ENCODE peak calls at places on chromosomes 7 and 10, in six cellular contexts. I is aorta, N is cardiac muscle cell, P is heart left ventricle, D is psoas muscle, X is GM23248. Q is an unnamed sample. For H3K4me1, the result is how much of the 10 kb centered on the place peaks cover.

GRCh38 chr10:110852255-110852896 is 19.4 kb upstream of the PDCD4 start:
- DNase-seq in P (peak), D (no peak), X (peak), I (no peak), N (no peak), Q (peak)

GRCh38 chr10:90857635-90858488 is at the start of gene HTR7:
- DNase-seq in I (peak), N (peak), P (peak), X (peak), D (peak), Q (peak)

GRCh38 chr7:90320801-90321494 is at the start of gene FAM237B:
- DNase-seq in I (no peak), N (peak), D (no peak), P (no peak), X (peak), Q (no peak)

GRCh38 chr10:1049425-1049958 is 573 bp upstream of the IDI1 start:
- DNase-seq in I (no peak), X (no peak), P (no peak), N (no peak), D (no peak), Q (no peak)

GRCh38 chr10:6581750-6582697 is 1.9 kb upstream of the PRKCQ start:
- DNase-seq in D (no peak), I (no peak), P (no peak), X (no peak), N (no peak), Q (no peak)

GRCh38 chr10:29946953-29947700 is 112.3 kb downstream of the JCAD start:
- DNase-seq in D (peak), X (peak), P (peak), I (peak), N (no peak), Q (no peak)

GRCh38 chr7:42219447-42219846 is 17.6 kb downstream of the GLI3 start:
- DNase-seq in I (no peak), P (no peak), X (peak), N (no peak), D (no peak), Q (no peak)

GRCh38 chr10:8817303-8817702 is 762.8 kb downstream of the GATA3 start:
- DNase-seq in N (no peak), I (no peak), D (no peak), X (no peak), P (no peak), Q (no peak)

GRCh38 chr10:52939894-52940293 is 167.3 kb upstream of the MBL2 start:
- DNase-seq in P (no peak), D (no peak), I (no peak), N (no peak), X (no peak), Q (no peak)

GRCh38 chr10:70695241-70696030 is 23.1 kb downstream of the ADAMTS14 start:
- DNase-seq in I (no peak), D (no peak), X (peak), P (no peak), N (no peak), Q (no peak)

GRCh38 chr10:116708386-116708785 is 34.0 kb downstream of the HSPA12A start:
- DNase-seq in X (peak), P (no peak), N (no peak), D (no peak), I (no peak), Q (no peak)

GRCh38 chr10:126075009-126075408 is 178.6 kb downstream of the FANK1 start:
- DNase-seq in N (no peak), X (no peak), I (no peak), D (no peak), P (no peak), Q (no peak)
- H3K27ac ChIP-seq in N (no peak), X (no peak), I (no peak), D (no peak), P (no peak), Q (no peak)

GRCh38 chr7:30406664-30407425 is 71.7 kb downstream of the NOD1 start:
- DNase-seq in P (no peak), I (no peak), N (peak), D (peak), X (peak), Q (no peak)

GRCh38 chr7:30411897-30412296 is 66.7 kb downstream of the NOD1 start:
- DNase-seq in X (no peak), I (no peak), P (no peak), D (no peak), N (no peak), Q (no peak)

GRCh38 chr7:30412810-30413504 is 65.6 kb downstream of the NOD1 start:
- DNase-seq in I (no peak), N (peak), X (peak), P (peak), D (no peak), Q (no peak)

GRCh38 chr7:30413864-30414263 is 64.7 kb downstream of the NOD1 start:
- DNase-seq in X (no peak), N (no peak), I (no peak), P (no peak), D (no peak), Q (no peak)

GRCh38 chr7:30411173-30411572 is 67.4 kb downstream of the NOD1 start:
- DNase-seq in X (no peak), N (no peak), P (no peak), I (no peak), D (no peak), Q (no peak)
- H3K4me1 ChIP-seq in X (under half), N (under half), P (under half), I (under half), D (under half), Q (under half)

GRCh38 chr10:103718247-103718620 is 137.1 kb downstream of the SH3PXD2A start:
- DNase-seq in D (no peak), P (no peak), I (no peak), N (no peak), X (no peak), Q (no peak)

GRCh38 chr10:103720964-103721335 is 134.4 kb downstream of the SH3PXD2A start:
- DNase-seq in I (no peak), D (no peak), P (no peak), N (no peak), X (no peak), Q (no peak)

GRCh38 chr10:103722632-103723031 is 132.7 kb downstream of the SH3PXD2A start:
- DNase-seq in N (no peak), I (no peak), X (no peak), P (no peak), D (no peak), Q (no peak)

GRCh38 chr10:103719036-103719435 is 136.3 kb downstream of the SH3PXD2A start:
- DNase-seq in X (no peak), P (no peak), I (no peak), N (no peak), D (no peak), Q (no peak)

GRCh38 chr10:103720328-103720963 is 134.9 kb downstream of the SH3PXD2A start:
- DNase-seq in X (no peak), P (no peak), D (peak), N (peak), I (no peak), Q (no peak)
- H3K27ac ChIP-seq in X (no peak), P (no peak), D (no peak), N (peak), I (no peak), Q (no peak)

DNA sequence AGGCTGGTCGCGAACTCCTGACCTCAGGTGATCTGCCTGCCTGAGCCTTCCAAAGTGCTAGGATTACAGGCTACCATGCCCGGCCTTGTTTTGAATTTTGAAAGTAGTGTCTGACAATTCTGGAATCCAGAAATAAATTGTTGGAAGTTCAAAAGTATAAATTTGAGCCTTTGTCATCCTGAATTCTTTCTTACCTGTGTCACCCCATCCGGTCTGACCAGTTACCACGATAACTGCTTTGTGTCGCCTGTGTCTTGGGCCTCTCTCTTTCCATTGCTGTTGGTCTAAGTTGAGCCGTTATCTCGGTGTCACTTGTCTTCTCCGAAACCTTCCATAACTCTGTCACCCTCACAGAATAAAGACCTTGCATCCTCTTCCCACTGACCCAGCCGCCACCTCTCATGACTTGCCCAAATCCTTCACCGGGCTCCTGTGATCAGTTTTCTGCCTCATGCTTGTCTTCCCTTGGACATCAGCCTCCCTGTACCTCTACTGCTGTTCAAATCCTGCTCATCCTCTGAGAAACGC is 18.6 kb downstream of the CUL1 start:
- DNase-seq in I (no peak), X (no peak), N (no peak), D (no peak), P (no peak), Q (no peak)
- H3K4me1 ChIP-seq in I (under half), X (under half), N (under half), D (half or more), P (half or more), Q (under half)

GRCh38 chr7:50660040-50660829 is 95.0 kb upstream of the DDC start:
- DNase-seq in N (no peak), X (no peak), D (no peak), I (peak), P (no peak), Q (no peak)

GRCh38 chr7:50662059-50662689 is 97.0 kb upstream of the DDC start:
- DNase-seq in I (peak), P (no peak), X (peak), D (no peak), N (no peak), Q (no peak)

GRCh38 chr7:50660830-50661175 is 95.6 kb upstream of the DDC start:
- DNase-seq in X (no peak), N (no peak), P (no peak), D (no peak), I (peak), Q (no peak)

GRCh38 chr7:50662996-50663395 is 97.8 kb upstream of the DDC start:
- DNase-seq in X (no peak), N (no peak), P (no peak), D (no peak), I (peak), Q (no peak)

DNA sequence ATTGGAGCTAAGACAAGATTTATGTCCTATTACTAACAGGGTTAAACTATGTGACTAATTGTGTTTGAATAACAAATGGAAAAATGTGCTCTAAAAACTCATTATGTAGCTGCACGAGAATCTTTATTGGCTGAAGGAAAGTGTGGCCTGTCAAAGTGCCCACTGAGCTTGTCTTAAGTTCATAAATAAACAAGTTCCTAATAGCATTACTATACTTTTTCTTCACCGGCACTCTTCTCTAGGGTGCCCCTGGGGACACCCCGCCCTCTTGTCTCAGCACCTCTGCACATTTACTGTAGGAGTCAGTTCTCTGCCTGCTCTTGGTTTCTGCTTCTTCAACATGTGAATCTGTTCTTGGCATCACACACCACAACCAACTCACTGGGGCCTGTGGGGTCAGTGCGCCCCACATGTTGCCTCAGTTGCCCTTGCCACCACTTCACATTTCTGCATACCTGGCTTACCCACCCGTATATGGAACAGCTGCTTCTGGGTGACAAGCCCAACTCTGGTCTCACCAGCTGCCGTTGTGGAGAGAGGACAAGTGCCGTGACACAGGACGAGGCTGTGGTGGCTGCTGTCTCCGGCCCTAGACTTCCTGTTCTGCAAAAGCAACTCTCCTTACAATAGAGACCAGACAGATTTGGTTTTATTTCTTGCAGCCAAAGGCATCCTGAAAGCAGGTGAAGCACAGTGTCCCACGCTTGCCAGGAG is 96.3 kb upstream of the DDC start:
- DNase-seq in D (no peak), X (no peak), I (peak), N (no peak), P (no peak), Q (no peak)
- H3K27ac ChIP-seq in D (peak), X (no peak), I (no peak), N (no peak), P (no peak), Q (no peak)

DNA sequence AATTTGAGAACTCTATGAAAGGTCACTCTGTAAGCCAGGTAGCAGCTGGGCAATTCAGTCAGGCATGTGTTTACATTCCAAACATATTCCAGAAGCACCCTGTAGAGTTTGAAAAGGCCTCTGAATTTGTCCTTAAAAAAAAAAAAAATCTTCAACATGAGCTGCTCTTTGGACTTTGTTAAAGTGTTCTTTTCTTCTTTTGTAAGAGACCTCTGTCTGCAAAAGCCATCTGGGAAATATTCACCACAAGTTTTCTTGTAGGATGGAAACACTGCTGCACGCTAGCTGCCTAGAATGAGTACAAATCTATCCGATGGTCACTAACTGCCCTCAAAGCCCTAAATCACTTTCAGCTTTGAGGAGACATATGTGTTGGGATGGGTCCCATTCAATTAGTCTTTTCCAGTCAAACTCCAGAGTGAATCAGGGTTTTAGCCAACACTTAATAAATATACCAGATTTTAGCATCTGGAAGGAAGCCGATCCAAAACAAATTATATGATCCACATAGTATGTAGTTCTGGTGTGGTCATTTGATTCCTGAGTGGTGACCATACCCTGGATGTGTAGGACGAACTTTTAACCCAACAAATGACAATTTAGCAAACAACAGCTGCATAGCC is 85.9 kb downstream of the CD36 start:
- DNase-seq in D (no peak), I (no peak), X (peak), P (no peak), N (peak), Q (no peak)
- H3K4me1 ChIP-seq in D (under half), I (under half), X (half or more), P (under half), N (under half), Q (under half)

GRCh38 chr7:6167004-6167551 is 105.3 kb downstream of the CYTH3 start:
- DNase-seq in X (no peak), N (peak), P (peak), D (no peak), I (no peak), Q (no peak)
- H3K27ac ChIP-seq in X (no peak), N (peak), P (peak), D (peak), I (no peak), Q (no peak)

Q was measured in colonic mucosa.